ENCODE peak calls at places on chromosomes 12 and 14, in six cellular contexts. F, D, J, H, V and C are unnamed samples.
A peak's percentile ranks its signal among the peaks of the same experiment; 100 is the strongest.

GRCh38 chr14:105602799-105603763 is 76.7 kb downstream of the TMEM121 start:
- DNase-seq in F (no peak), D (no peak), J (no peak), H (no peak), V (no peak), C (no peak)

GRCh38 chr12:97267166-97267565 is 195.4 kb upstream of the RMST start:
- DNase-seq in F (no peak), D (no peak), J (no peak), H (no peak), V (no peak), C (no peak)

GRCh38 chr12:5622280-5622679 is 190.4 kb downstream of the NTF3 start:
- DNase-seq in F (no peak), D (no peak), J (no peak), H (no peak), V (no peak), C (no peak)

GRCh38 chr12:40152783-40153383 is 47.0 kb upstream of the SLC2A13 start:
- DNase-seq in F (peak; percentile 46), D (peak; percentile 6), J (no peak), H (peak; percentile 52), V (peak; percentile 56), C (peak; percentile 72)

GRCh38 chr14:32233292-32233691 is 30.2 kb upstream of the RNU6-8 start:
- DNase-seq in F (no peak), D (no peak), J (no peak), H (no peak), V (no peak), C (no peak)

GRCh38 chr12:6788972-6789905 is at the start of gene CD4:
- DNase-seq in F (no peak), D (no peak), J (no peak), H (no peak), V (no peak), C (no peak)

GRCh38 chr14:56996721-56997399 is 186.6 kb upstream of the OTX2 start:
- DNase-seq in F (peak; percentile 23), D (no peak), J (no peak), H (no peak), V (no peak), C (no peak)

GRCh38 chr12:13945641-13946040 is 35.8 kb downstream of the GRIN2B start:
- DNase-seq in F (no peak), D (no peak), J (no peak), H (no peak), V (no peak), C (no peak)

GRCh38 chr12:5489760-5490432 is 58.0 kb downstream of the NTF3 start:
- DNase-seq in F (no peak), D (no peak), J (no peak), H (no peak), V (no peak), C (no peak)

GRCh38 chr12:12839886-12840285 is 26.7 kb downstream of the DDX47 start:
- DNase-seq in F (no peak), D (peak; percentile 16), J (no peak), H (no peak), V (peak; percentile 87), C (peak; percentile 66)

GRCh38 chr12:14340371-14340770 is 25.1 kb upstream of the ATF7IP start:
- DNase-seq in F (no peak), D (no peak), J (no peak), H (no peak), V (no peak), C (no peak)

GRCh38 chr14:35963209-35963608 is 137.1 kb downstream of the BRMS1L start:
- DNase-seq in F (no peak), D (no peak), J (no peak), H (no peak), V (peak; percentile 16), C (peak; percentile 10)

GRCh38 chr14:54529811-54530210 is 20.1 kb downstream of the CGRRF1 start:
- DNase-seq in F (no peak), D (no peak), J (no peak), H (no peak), V (peak; percentile 70), C (peak; percentile 45)

GRCh38 chr14:26926585-26926984 is 328.8 kb upstream of the NOVA1 start:
- DNase-seq in F (no peak), D (no peak), J (no peak), H (no peak), V (no peak), C (no peak)

GRCh38 chr12:77584860-77585259 is 245.8 kb upstream of the NAV3 start:
- DNase-seq in F (peak; percentile 87), D (no peak), J (no peak), H (no peak), V (no peak), C (no peak)

GRCh38 chr14:35347323-35348043 is 55.3 kb downstream of the PSMA6 start:
- DNase-seq in F (no peak), D (no peak), J (no peak), H (no peak), V (no peak), C (no peak)

GRCh38 chr14:105487449-105487985 is 831 bp downstream of the CRIP1 start:
- DNase-seq in F (no peak), D (no peak), J (peak; percentile 72), H (no peak), V (no peak), C (no peak)

GRCh38 chr12:131397493-131398181 is 313.3 kb upstream of the SFSWAP start:
- DNase-seq in F (no peak), D (no peak), J (no peak), H (no peak), V (no peak), C (no peak)

GRCh38 chr14:64636208-64636979 is 67.8 kb upstream of the PLEKHG3 start:
- DNase-seq in F (peak; percentile 65), D (no peak), J (peak; percentile 33), H (peak; percentile 77), V (peak; percentile 60), C (peak; percentile 73)

GRCh38 chr12:4147051-4147481 is 126.5 kb upstream of the CCND2 start:
- DNase-seq in F (no peak), D (no peak), J (no peak), H (no peak), V (no peak), C (no peak)

GRCh38 chr12:52495385-52495784 is 2.3 kb upstream of the KRT6A start:
- DNase-seq in F (no peak), D (no peak), J (no peak), H (peak; percentile 53), V (peak; percentile 45), C (peak; percentile 64)

GRCh38 chr14:46985529-46986137 is 334.1 kb upstream of the RPL10L start:
- DNase-seq in F (no peak), D (no peak), J (no peak), H (no peak), V (no peak), C (no peak)

GRCh38 chr12:126343352-126343751 is 1278.1 kb downstream of the AACS start:
- DNase-seq in F (no peak), D (no peak), J (no peak), H (no peak), V (no peak), C (no peak)

DNA sequence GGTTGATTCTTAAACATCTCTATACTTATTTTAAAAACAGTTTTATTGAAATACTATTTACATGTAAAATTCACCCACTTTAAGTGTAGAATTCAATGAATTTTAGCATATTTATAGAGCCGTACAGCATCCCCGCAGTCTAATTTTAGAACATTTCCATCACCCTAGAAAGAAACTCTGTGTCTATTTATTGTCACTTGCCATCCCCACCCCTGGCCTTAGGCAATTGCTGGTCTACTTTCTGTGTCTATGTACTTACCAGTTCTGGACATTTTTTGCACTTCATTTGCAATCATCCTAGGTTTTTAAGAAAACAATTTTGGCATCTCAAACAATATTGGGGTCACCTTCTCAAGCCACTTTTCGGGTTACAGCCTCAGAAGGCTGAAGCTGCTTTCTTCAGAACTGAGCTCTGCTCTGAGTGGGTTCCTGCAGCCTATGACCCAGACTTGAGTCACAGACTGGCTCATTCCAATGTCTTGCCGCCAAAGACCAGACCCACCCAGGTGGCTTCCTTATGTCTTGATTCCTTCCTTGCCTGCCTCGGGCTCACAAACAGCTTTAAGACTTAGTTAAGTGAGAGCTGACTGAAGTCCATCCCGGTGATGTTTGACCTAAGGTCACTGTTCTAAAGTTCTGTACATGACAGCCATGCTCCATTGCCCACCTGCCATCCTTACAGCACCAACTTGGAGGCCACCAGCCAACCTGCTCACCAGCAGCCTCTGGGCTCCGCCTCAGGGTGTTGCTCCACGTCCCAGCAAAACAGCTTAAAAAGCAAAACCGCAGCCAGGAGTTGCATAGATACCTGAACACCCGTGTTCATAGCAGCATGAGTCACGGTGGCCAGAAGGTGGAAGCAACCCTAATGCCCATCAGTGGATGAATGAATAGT is 131.5 kb downstream of the CHST11 start:
- DNase-seq in F (no peak), D (no peak), J (no peak), H (no peak), V (peak; percentile 88), C (peak; percentile 67)
- H3K4me3 ChIP-seq in F (no peak overlapping the region), D (no peak overlapping the region), J (no peak overlapping the region), H (no peak overlapping the region), V (no peak overlapping the region), C (no peak overlapping the region)

GRCh38 chr12:120445911-120446909 is at the start of the genes GATC and TRIAP1:
- DNase-seq in F (peak; percentile 86), D (no peak), J (peak; percentile 91), H (peak; percentile 87), V (peak; percentile 67), C (peak; percentile 65)
- H3K4me3 ChIP-seq in F (peak within 1 kb of the TSS; percentile 77), D (peak within 1 kb of the TSS; percentile 100), J (peak within 1 kb of the TSS; percentile 92), H (peak within 1 kb of the TSS; percentile 95), V (peak within 1 kb of the TSS; percentile 99), C (peak within 1 kb of the TSS; percentile 98)

GRCh38 chr12:43852744-43853143 is 16.9 kb downstream of the TMEM117 start:
- DNase-seq in F (no peak), D (no peak), J (no peak), H (no peak), V (no peak), C (no peak)

GRCh38 chr12:43847427-43847826 is 11.5 kb downstream of the TMEM117 start:
- DNase-seq in F (no peak), D (no peak), J (no peak), H (no peak), V (peak; percentile 59), C (peak; percentile 31)

DNA sequence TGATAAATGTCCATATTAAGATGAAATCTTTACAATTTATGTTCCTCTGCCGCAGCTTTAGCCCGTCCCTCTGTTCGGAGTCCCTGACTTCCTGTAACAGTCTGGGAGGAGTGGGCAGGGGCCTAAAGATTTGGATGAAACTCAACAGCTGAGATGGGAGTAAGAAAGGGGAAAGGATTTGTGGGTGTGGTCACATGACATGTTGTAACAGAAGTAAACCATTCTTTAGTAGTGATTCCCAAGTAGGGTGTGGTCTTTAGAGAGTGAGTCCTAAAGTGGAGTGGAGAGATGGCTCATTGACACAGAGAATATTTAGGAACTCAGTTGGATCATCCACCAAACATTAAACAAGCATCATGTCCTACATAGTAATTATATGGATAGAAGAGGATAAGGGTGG is 12.9 kb downstream of the TMEM117 start:
- DNase-seq in F (no peak), D (no peak), J (no peak), H (no peak), V (peak; percentile 26), C (no peak)
- H3K4me3 ChIP-seq in F (no peak overlapping the region), D (no peak overlapping the region), J (no peak overlapping the region), H (no peak overlapping the region), V (no peak overlapping the region), C (no peak overlapping the region)

DNA sequence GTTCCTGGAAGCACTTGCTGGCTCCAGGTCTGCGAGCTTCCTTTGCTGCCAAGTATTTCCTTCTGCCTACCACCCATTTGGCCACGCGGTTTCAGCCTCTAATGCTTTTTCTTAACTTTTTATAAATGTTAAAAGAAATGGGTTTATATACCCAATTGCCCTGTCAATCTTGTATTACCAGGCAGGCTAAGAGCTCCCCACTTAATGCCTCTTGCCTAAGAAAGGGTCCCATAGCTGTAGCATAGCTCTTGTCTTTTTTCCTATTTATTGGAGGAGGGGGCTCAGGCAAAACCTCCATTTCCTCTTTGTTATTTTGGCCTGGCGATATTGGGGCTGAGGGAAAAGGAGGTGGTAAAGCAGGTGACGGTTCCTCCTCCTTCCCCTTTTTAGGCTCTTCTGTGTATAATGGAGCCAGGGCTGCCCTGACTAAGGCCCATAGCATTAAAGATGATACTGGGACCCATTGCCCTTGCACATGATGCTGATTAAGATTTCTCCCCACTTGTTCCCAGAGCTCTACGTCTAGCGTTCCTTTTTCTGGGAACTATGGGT is 21.6 kb upstream of the BLTP3B start:
- DNase-seq in F (no peak), D (no peak), J (no peak), H (no peak), V (no peak), C (no peak)
- H3K4me3 ChIP-seq in F (no peak overlapping the region), D (peak overlapping the region; percentile 46), J (no peak overlapping the region), H (no peak overlapping the region), V (no peak overlapping the region), C (peak overlapping the region; percentile 42)